ENCODE peak calls at places on chromosomes 1 and 21, in four cellular contexts. One of them, this sample, is unnamed.

GRCh38 chr1:27099154-27099903 is 55.6 kb downstream of the SLC9A1 start:
- DNase-seq in EL: peak; percentile 85
- DNase-seq in Calu3: no peak
- DNase-seq in C1 segment of cervical spinal cord: no peak
- DNase-seq in this sample: peak; percentile 38

GRCh38 chr1:11576109-11576875 is 77.9 kb downstream of the FBXO2 start:
- DNase-seq in EL: no peak
- DNase-seq in Calu3: no peak
- DNase-seq in C1 segment of cervical spinal cord: no peak
- DNase-seq in this sample: no peak

GRCh38 chr1:235024045-235024439 is 104.6 kb downstream of the TOMM20 start:
- DNase-seq in EL: no peak
- DNase-seq in Calu3: no peak
- DNase-seq in C1 segment of cervical spinal cord: no peak
- DNase-seq in this sample: no peak

GRCh38 chr1:2179283-2180013 is 15.1 kb downstream of the FAAP20 start:
- DNase-seq in EL: no peak
- DNase-seq in Calu3: no peak
- DNase-seq in C1 segment of cervical spinal cord: no peak
- DNase-seq in this sample: no peak

GRCh38 chr1:65509912-65510680 is 89.6 kb downstream of the LEPR start:
- DNase-seq in EL: peak; percentile 88
- DNase-seq in Calu3: no peak
- DNase-seq in C1 segment of cervical spinal cord: no peak
- DNase-seq in this sample: no peak

GRCh38 chr1:226655251-226656163 is 83.6 kb downstream of the ITPKB start:
- DNase-seq in EL: peak; percentile 16
- DNase-seq in Calu3: no peak
- DNase-seq in C1 segment of cervical spinal cord: no peak
- DNase-seq in this sample: no peak

GRCh38 chr1:58515794-58516401 is 30.6 kb downstream of the OMA1 start:
- DNase-seq in EL: peak; percentile 72
- DNase-seq in Calu3: peak; percentile 39
- DNase-seq in C1 segment of cervical spinal cord: peak; percentile 26
- DNase-seq in this sample: peak; percentile 25

GRCh38 chr21:46226146-46226545 is 2.4 kb downstream of the LSS start:
- DNase-seq in EL: no peak
- DNase-seq in Calu3: no peak
- DNase-seq in C1 segment of cervical spinal cord: peak; percentile 6
- DNase-seq in this sample: no peak

GRCh38 chr1:84892657-84893618 is at the start of gene LPAR3:
- DNase-seq in EL: peak; percentile 58
- DNase-seq in Calu3: peak; percentile 78
- DNase-seq in C1 segment of cervical spinal cord: no peak
- DNase-seq in this sample: no peak

GRCh38 chr1:4975856-4976255 is 321.4 kb downstream of the AJAP1 start:
- DNase-seq in EL: no peak
- DNase-seq in Calu3: no peak
- DNase-seq in C1 segment of cervical spinal cord: no peak
- DNase-seq in this sample: no peak

GRCh38 chr1:1631793-1632420 is at the start of gene MMP23B:
- DNase-seq in EL: no peak
- DNase-seq in Calu3: no peak
- DNase-seq in C1 segment of cervical spinal cord: no peak
- DNase-seq in this sample: no peak

GRCh38 chr1:210376836-210377377 is 48.2 kb downstream of the HHAT start:
- DNase-seq in EL: peak; percentile 70
- DNase-seq in Calu3: no peak
- DNase-seq in C1 segment of cervical spinal cord: no peak
- DNase-seq in this sample: no peak

GRCh38 chr21:41923641-41924342 is 30.0 kb downstream of the C2CD2 start:
- DNase-seq in EL: no peak
- DNase-seq in Calu3: no peak
- DNase-seq in C1 segment of cervical spinal cord: no peak
- DNase-seq in this sample: no peak

GRCh38 chr1:234604726-234605492 is 5.1 kb downstream of the IRF2BP2 start:
- DNase-seq in EL: peak; percentile 62
- DNase-seq in Calu3: no peak
- DNase-seq in C1 segment of cervical spinal cord: peak; percentile 30
- DNase-seq in this sample: no peak

GRCh38 chr1:241950390-241950789 is 7.2 kb upstream of the BECN2 start:
- DNase-seq in EL: peak; percentile 71
- DNase-seq in Calu3: no peak
- DNase-seq in C1 segment of cervical spinal cord: no peak
- DNase-seq in this sample: no peak

GRCh38 chr1:214377886-214378285 is 96.9 kb downstream of the SMYD2 start:
- DNase-seq in EL: peak; percentile 88
- DNase-seq in Calu3: no peak
- DNase-seq in C1 segment of cervical spinal cord: no peak
- DNase-seq in this sample: no peak

GRCh38 chr1:156475568-156476500 is 24.7 kb downstream of the MEF2D start:
- DNase-seq in EL: peak; percentile 45
- DNase-seq in Calu3: no peak
- DNase-seq in C1 segment of cervical spinal cord: peak; percentile 18
- DNase-seq in this sample: peak; percentile 18

GRCh38 chr1:118979754-118980270 is 8.3 kb downstream of the TBX15 start:
- DNase-seq in EL: no peak
- DNase-seq in Calu3: no peak
- DNase-seq in C1 segment of cervical spinal cord: no peak
- DNase-seq in this sample: no peak

GRCh38 chr1:218494449-218494852 is 149.3 kb downstream of the TGFB2 start:
- DNase-seq in EL: no peak
- DNase-seq in Calu3: no peak
- DNase-seq in C1 segment of cervical spinal cord: no peak
- DNase-seq in this sample: no peak

GRCh38 chr1:180936110-180937011 is 23.7 kb downstream of the KIAA1614 start:
- DNase-seq in EL: no peak
- DNase-seq in Calu3: no peak
- DNase-seq in C1 segment of cervical spinal cord: no peak
- DNase-seq in this sample: no peak

This sample was measured in PC-9.